ENCODE peak calls at places on chromosome 18, in eight cellular contexts. J, S, I, F, E, L, Z and C are unnamed samples.

GRCh38 chr18:30709598-30709997 is 332.9 kb downstream of the DSC3 start:
- DNase-seq in J (no peak), S (no peak), I (no peak), F (no peak), E (no peak), L (no peak), Z (no peak), C (no peak)

GRCh38 chr18:44098551-44099098 is 582.1 kb upstream of the SETBP1 start:
- DNase-seq in J (no peak), S (no peak), I (no peak), F (no peak), E (no peak), L (no peak), Z (peak), C (peak)

GRCh38 chr18:76232813-76233212 is 262.2 kb downstream of the ZNF516 start:
- DNase-seq in J (no peak), S (no peak), I (no peak), F (no peak), E (no peak), L (no peak), Z (no peak), C (no peak)

GRCh38 chr18:25164211-25164836 is 187.6 kb downstream of the ZNF521 start:
- DNase-seq in J (no peak), S (no peak), I (no peak), F (no peak), E (no peak), L (no peak), Z (no peak), C (no peak)

GRCh38 chr18:73879771-73880170 is 267.9 kb downstream of the FBXO15 start:
- DNase-seq in J (no peak), S (no peak), I (no peak), F (no peak), E (no peak), L (no peak), Z (no peak), C (no peak)

GRCh38 chr18:60508108-60508507 is 135.5 kb upstream of the MC4R start:
- DNase-seq in J (no peak), S (no peak), I (no peak), F (no peak), E (no peak), L (no peak), Z (no peak), C (no peak)

GRCh38 chr18:13680612-13681011 is 45.7 kb downstream of the FAM210A start:
- DNase-seq in J (no peak), S (peak), I (no peak), F (no peak), E (no peak), L (no peak), Z (no peak), C (peak)

GRCh38 chr18:46253498-46253897 is 149.3 kb downstream of the HAUS1 start:
- DNase-seq in J (no peak), S (no peak), I (peak), F (no peak), E (peak), L (no peak), Z (no peak), C (no peak)

GRCh38 chr18:63322908-63323634 is 3.5 kb upstream of the BCL2 start:
- DNase-seq in J (peak), S (peak), I (peak), F (no peak), E (peak), L (peak), Z (peak), C (no peak)

GRCh38 chr18:59691996-59692395 is 5.2 kb downstream of the CCBE1 start:
- DNase-seq in J (no peak), S (no peak), I (no peak), F (no peak), E (no peak), L (no peak), Z (no peak), C (no peak)

GRCh38 chr18:22634464-22634863 is 216.7 kb upstream of the CTAGE1 start:
- DNase-seq in J (no peak), S (no peak), I (no peak), F (no peak), E (no peak), L (no peak), Z (no peak), C (no peak)

GRCh38 chr18:44231936-44232335 is 448.8 kb upstream of the SETBP1 start:
- DNase-seq in J (no peak), S (no peak), I (no peak), F (no peak), E (no peak), L (no peak), Z (no peak), C (no peak)

GRCh38 chr18:75548353-75548752 is 120.8 kb upstream of the SMIM21 start:
- DNase-seq in J (no peak), S (no peak), I (no peak), F (no peak), E (no peak), L (no peak), Z (no peak), C (no peak)

GRCh38 chr18:34595673-34596072 is 114.4 kb upstream of the DTNA start:
- DNase-seq in J (no peak), S (no peak), I (no peak), F (no peak), E (no peak), L (no peak), Z (no peak), C (no peak)

GRCh38 chr18:69402219-69402989 is 1.7 kb downstream of the DOK6 start:
- DNase-seq in J (no peak), S (no peak), I (no peak), F (no peak), E (peak), L (no peak), Z (no peak), C (no peak)

GRCh38 chr18:72752220-72752619 is 115.6 kb downstream of the NETO1 start:
- DNase-seq in J (no peak), S (no peak), I (no peak), F (no peak), E (no peak), L (no peak), Z (no peak), C (no peak)

GRCh38 chr18:59736061-59736460 is 38.8 kb upstream of the CCBE1 start:
- DNase-seq in J (no peak), S (no peak), I (no peak), F (no peak), E (no peak), L (no peak), Z (no peak), C (no peak)

GRCh38 chr18:80022613-80023012 is 11.6 kb upstream of the RBFA start:
- DNase-seq in J (no peak), S (no peak), I (no peak), F (no peak), E (no peak), L (no peak), Z (no peak), C (no peak)

GRCh38 chr18:65091737-65092329 is 659.0 kb upstream of the CDH7 start:
- DNase-seq in J (no peak), S (peak), I (no peak), F (no peak), E (no peak), L (no peak), Z (no peak), C (no peak)

GRCh38 chr18:43312891-43313290 is 35.6 kb upstream of the SYT4 start:
- DNase-seq in J (no peak), S (no peak), I (no peak), F (no peak), E (no peak), L (no peak), Z (no peak), C (no peak)

GRCh38 chr18:9877655-9878014 is 8.1 kb upstream of the TXNDC2 start:
- DNase-seq in J (no peak), S (no peak), I (no peak), F (no peak), E (no peak), L (no peak), Z (no peak), C (no peak)

GRCh38 chr18:46273861-46274260 is 169.7 kb downstream of the HAUS1 start:
- DNase-seq in J (no peak), S (no peak), I (no peak), F (no peak), E (no peak), L (no peak), Z (peak), C (no peak)

GRCh38 chr18:25985999-25986398 is 104.4 kb downstream of the SS18 start:
- DNase-seq in J (no peak), S (no peak), I (no peak), F (no peak), E (no peak), L (no peak), Z (no peak), C (no peak)

GRCh38 chr18:42514522-42514921 is 559.5 kb downstream of the PIK3C3 start:
- DNase-seq in J (no peak), S (no peak), I (no peak), F (no peak), E (no peak), L (no peak), Z (no peak), C (no peak)

GRCh38 chr18:32381761-32382160 is 88.9 kb downstream of the GAREM1 start:
- DNase-seq in J (no peak), S (no peak), I (no peak), F (no peak), E (no peak), L (no peak), Z (no peak), C (no peak)

GRCh38 chr18:984004-984403 is 79.3 kb downstream of the ADCYAP1 start:
- DNase-seq in J (no peak), S (no peak), I (no peak), F (no peak), E (no peak), L (no peak), Z (no peak), C (no peak)

GRCh38 chr18:74531043-74531442 is 3.3 kb upstream of the CNDP1 start:
- DNase-seq in J (no peak), S (no peak), I (no peak), F (no peak), E (peak), L (peak), Z (no peak), C (no peak)

GRCh38 chr18:61882296-61883004 is 10.4 kb downstream of the RNF152 start:
- DNase-seq in J (no peak), S (no peak), I (no peak), F (no peak), E (no peak), L (no peak), Z (no peak), C (no peak)

GRCh38 chr18:76348267-76349066 is 146.6 kb downstream of the ZNF516 start:
- DNase-seq in J (no peak), S (no peak), I (no peak), F (no peak), E (no peak), L (peak), Z (no peak), C (no peak)

GRCh38 chr18:27685071-27685470 is 491.9 kb downstream of the CDH2 start:
- DNase-seq in J (no peak), S (no peak), I (no peak), F (no peak), E (no peak), L (no peak), Z (no peak), C (no peak)

GRCh38 chr18:61333746-61334490 is 688 bp downstream of the CDH20 start:
- DNase-seq in J (no peak), S (no peak), I (no peak), F (no peak), E (no peak), L (no peak), Z (no peak), C (peak)

DNA sequence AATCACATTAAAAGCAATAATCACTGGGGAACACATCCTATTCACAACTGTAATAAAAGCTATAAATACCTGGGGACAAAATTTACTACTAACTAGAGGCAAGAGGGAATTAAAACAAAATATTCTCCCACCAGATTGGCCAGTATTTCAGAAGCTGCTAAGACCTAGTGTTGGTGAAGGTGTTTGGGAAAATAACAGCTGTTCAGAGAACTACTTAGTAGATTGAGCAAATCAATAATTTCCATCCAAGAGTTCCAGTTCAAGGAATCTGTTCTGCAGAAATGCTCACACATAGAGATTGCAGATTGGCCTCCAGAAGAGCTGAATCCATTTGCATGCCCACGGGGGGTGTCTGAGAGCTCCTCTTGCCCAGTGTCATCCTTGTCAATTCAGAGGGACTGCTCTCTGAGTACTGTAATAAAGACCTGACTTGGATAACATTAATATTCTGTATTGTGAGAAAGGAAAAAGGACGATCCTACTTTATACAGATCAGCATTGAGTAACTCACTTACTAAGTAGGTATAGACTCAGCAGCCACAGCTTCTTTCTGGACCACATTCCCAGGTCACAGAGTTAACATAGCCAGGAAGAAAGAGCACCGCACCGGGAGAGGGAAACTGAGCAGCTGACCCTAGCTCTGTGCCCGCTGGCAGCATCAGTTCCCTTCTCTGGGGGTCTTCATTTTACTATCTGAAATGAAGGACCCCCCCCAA is 5.6 kb downstream of the TUBB6 start:
- DNase-seq in J (no peak), S (no peak), I (no peak), F (no peak), E (peak), L (no peak), Z (no peak), C (no peak)
- TF ChIP-seq EP300 in J (no peak), S (no peak), I (no peak), F (no peak), E (no peak), L (no peak), Z (no peak), C (no peak)

DNA sequence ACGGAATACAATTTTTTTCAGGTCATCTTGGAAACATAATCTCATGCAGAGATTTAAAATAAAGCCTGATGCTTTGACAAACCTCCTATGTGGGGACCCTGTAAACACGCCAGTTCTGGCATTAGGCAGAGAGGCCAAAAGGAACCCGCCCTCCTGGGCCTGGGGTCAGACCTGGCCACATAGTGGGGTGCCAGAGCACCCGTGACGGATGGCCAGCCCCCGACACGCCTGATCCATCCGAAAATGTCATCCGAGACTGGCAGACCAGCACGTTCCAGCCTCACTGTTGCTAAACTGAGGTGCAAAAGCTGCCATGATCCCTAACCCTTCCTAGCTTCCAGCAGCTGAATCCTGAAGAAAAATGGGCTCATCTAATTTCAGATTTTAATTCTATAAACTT is 222.6 kb upstream of the SALL3 start:
- DNase-seq in J (no peak), S (no peak), I (no peak), F (no peak), E (no peak), L (peak), Z (no peak), C (no peak)
- TF ChIP-seq EP300 in J (no peak), S (no peak), I (no peak), F (no peak), E (no peak), L (no peak), Z (no peak), C (no peak)

GRCh38 chr18:56353676-56354260 is 284.6 kb downstream of the TXNL1 start:
- DNase-seq in J (no peak), S (no peak), I (no peak), F (no peak), E (no peak), L (no peak), Z (no peak), C (no peak)

GRCh38 chr18:56351911-56352502 is 286.4 kb downstream of the TXNL1 start:
- DNase-seq in J (no peak), S (no peak), I (no peak), F (no peak), E (no peak), L (no peak), Z (no peak), C (no peak)
- TF ChIP-seq EP300 in J (no peak), S (no peak), I (no peak), F (no peak), E (no peak), L (no peak), Z (no peak), C (no peak)

GRCh38 chr18:2916184-2916583 is 69.4 kb downstream of the EMILIN2 start:
- DNase-seq in J (no peak), S (no peak), I (no peak), F (no peak), E (no peak), L (no peak), Z (no peak), C (no peak)
- TF ChIP-seq EP300 in J (no peak), S (no peak), I (no peak), F (no peak), E (no peak), L (no peak), Z (no peak), C (no peak)

GRCh38 chr18:48834421-48835011 is 116.2 kb downstream of the SMAD7 start:
- DNase-seq in J (no peak), S (no peak), I (peak), F (peak), E (peak), L (peak), Z (peak), C (peak)
- TF ChIP-seq EP300 in J (no peak), S (no peak), I (peak), F (no peak), E (peak), L (no peak), Z (no peak), C (no peak)

GRCh38 chr18:57088883-57089282 is 58.0 kb upstream of the BOD1L2 start:
- DNase-seq in J (no peak), S (no peak), I (no peak), F (no peak), E (no peak), L (no peak), Z (no peak), C (no peak)
- TF ChIP-seq EP300 in J (no peak), S (no peak), I (no peak), F (no peak), E (no peak), L (no peak), Z (no peak), C (no peak)

GRCh38 chr18:36728345-36728744 is 100.5 kb downstream of the TPGS2 start:
- DNase-seq in J (no peak), S (no peak), I (no peak), F (no peak), E (no peak), L (no peak), Z (no peak), C (no peak)
- TF ChIP-seq EP300 in J (no peak), S (no peak), I (no peak), F (no peak), E (no peak), L (no peak), Z (no peak), C (no peak)

DNA sequence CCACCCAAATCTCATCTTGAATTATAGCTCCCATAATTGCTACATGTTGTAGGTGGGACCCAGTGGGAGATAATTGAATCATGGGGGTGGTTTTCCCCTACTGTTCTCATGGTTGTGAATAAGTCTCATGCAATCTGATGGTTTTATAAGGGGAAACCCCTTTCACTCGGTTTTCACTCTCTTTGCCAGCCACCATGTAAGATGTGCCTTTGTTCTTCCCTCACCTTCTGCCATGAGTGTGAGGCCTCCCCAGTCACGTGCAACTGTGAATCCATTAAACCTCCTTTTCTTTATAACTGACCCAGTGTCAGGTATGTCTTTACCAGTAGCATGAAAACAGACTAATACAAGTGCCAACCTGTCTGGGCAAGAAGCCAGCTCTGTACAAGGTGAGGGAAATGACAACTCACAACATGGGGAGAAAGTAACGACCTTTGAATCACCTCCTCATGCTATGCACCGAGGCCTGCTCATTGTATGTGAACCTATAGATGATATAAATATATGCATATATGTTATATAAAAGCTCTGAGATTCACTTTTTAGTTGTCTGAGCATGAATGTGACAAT is 162.2 kb downstream of the ALPK2 start:
- DNase-seq in J (no peak), S (no peak), I (no peak), F (no peak), E (no peak), L (peak), Z (peak), C (no peak)
- TF ChIP-seq EP300 in J (no peak), S (no peak), I (no peak), F (no peak), E (no peak), L (no peak), Z (no peak), C (no peak)

GRCh38 chr18:48137354-48138208 is 207.1 kb upstream of the SMAD2 start:
- DNase-seq in J (peak), S (no peak), I (no peak), F (no peak), E (no peak), L (peak), Z (peak), C (no peak)
- TF ChIP-seq EP300 in J (no peak), S (no peak), I (no peak), F (no peak), E (no peak), L (no peak), Z (no peak), C (no peak)